ENCODE peak calls at places on chromosomes 2 and 18, in six cellular contexts. O is NCI-H1436; D is posterior cingulate gyrus; P is psoas muscle; C is stimulated activated CD4-positive, alpha-beta T cell treated with anti-CD3 and anti-CD28 coated beads, Interleukin-4, amount 100 ng/mL, for 48 hours; R is SHP77. G is an unnamed sample.
A peak's percentile ranks its signal among the peaks of the same experiment; 100 is the strongest.

GRCh38 chr18:36066001-36066400 is 1.4 kb downstream of the RPRD1A start:
- DNase-seq in D (no peak), R (no peak), P (no peak), C (no peak), O (no peak), G (no peak)

GRCh38 chr18:28974504-28974903 is 797.6 kb upstream of the CDH2 start:
- DNase-seq in R (no peak), O (no peak), D (no peak), P (no peak), C (no peak), G (no peak)

GRCh38 chr18:42306208-42306980 is 351.4 kb downstream of the PIK3C3 start:
- DNase-seq in R (no peak), P (no peak), O (no peak), D (no peak), C (no peak), G (no peak)

GRCh38 chr2:233469261-233470006 is 97.1 kb downstream of the USP40 start:
- DNase-seq in O (no peak), P (peak; percentile 61), D (peak; percentile 71), R (no peak), C (no peak), G (peak; percentile 67)

GRCh38 chr2:71157124-71157802 is 26.8 kb downstream of the MPHOSPH10 start:
- DNase-seq in D (peak; percentile 75), R (peak; percentile 10), C (peak; percentile 63), P (peak; percentile 31), O (peak; percentile 14), G (peak; percentile 48)

GRCh38 chr2:204695506-204695905 is 150.2 kb downstream of the PARD3B start:
- DNase-seq in D (no peak), P (no peak), R (no peak), C (no peak), O (no peak), G (no peak)

GRCh38 chr2:67399831-67400489 is 2.8 kb downstream of the ETAA1 start:
- DNase-seq in P (no peak), R (no peak), C (no peak), D (no peak), O (no peak), G (no peak)

GRCh38 chr2:101725515-101726192 is 28.1 kb downstream of the MAP4K4 start:
- DNase-seq in R (no peak), O (no peak), P (no peak), C (no peak), D (no peak), G (no peak)

GRCh38 chr2:144382848-144383247 is 137.1 kb downstream of the ZEB2 start:
- DNase-seq in R (no peak), O (no peak), C (no peak), P (no peak), D (no peak), G (no peak)

GRCh38 chr2:215885621-215886020 is 127.7 kb downstream of the MREG start:
- DNase-seq in D (no peak), P (no peak), C (no peak), R (no peak), O (no peak), G (no peak)

GRCh38 chr2:44777542-44777941 is 164.0 kb upstream of the SIX3 start:
- DNase-seq in R (peak; percentile 9), C (no peak), P (no peak), D (no peak), O (peak; percentile 88), G (no peak)

GRCh38 chr2:17355608-17356329 is 162.5 kb downstream of the RAD51AP2 start:
- DNase-seq in P (no peak), C (no peak), D (no peak), R (no peak), O (no peak), G (no peak)

GRCh38 chr2:15675456-15676195 is 84.0 kb downstream of the DDX1 start:
- DNase-seq in D (no peak), O (no peak), R (no peak), P (no peak), C (no peak), G (no peak)

GRCh38 chr18:26536664-26537063 is 11.7 kb downstream of the KCTD1 start:
- DNase-seq in P (no peak), C (no peak), D (no peak), R (no peak), O (no peak), G (no peak)

GRCh38 chr2:171553858-171554257 is 31.6 kb downstream of the CYBRD1 start:
- DNase-seq in O (peak; percentile 97), P (no peak), R (peak; percentile 82), D (peak; percentile 37), C (no peak), G (no peak)

GRCh38 chr2:232432598-232433184 is 23.3 kb upstream of the ALPI start:
- DNase-seq in O (no peak), R (peak; percentile 19), D (no peak), P (no peak), C (no peak), G (no peak)

GRCh38 chr2:176104338-176105077 is 2.6 kb upstream of the HOXD11 start:
- DNase-seq in C (no peak), O (no peak), R (no peak), D (no peak), P (no peak), G (no peak)

GRCh38 chr18:74498712-74499629 is 2.8 kb downstream of the CNDP2 start:
- DNase-seq in D (peak; percentile 63), P (peak; percentile 35), R (no peak), C (peak; percentile 58), O (no peak), G (no peak)

GRCh38 chr18:67428805-67429204 is 87.7 kb downstream of the DSEL start:
- DNase-seq in D (no peak), C (no peak), P (no peak), O (no peak), R (no peak), G (no peak)

GRCh38 chr2:127626917-127627739 is 18.8 kb upstream of the GPR17 start:
- DNase-seq in R (no peak), O (no peak), C (no peak), D (no peak), P (peak; percentile 9), G (no peak)

GRCh38 chr2:239142806-239143205 is 258.0 kb downstream of the HDAC4 start:
- DNase-seq in R (no peak), C (no peak), O (no peak), D (no peak), P (no peak), G (no peak)

GRCh38 chr2:9948721-9949120 is 2.8 kb upstream of the GRHL1 start:
- DNase-seq in C (no peak), D (no peak), P (no peak), O (no peak), R (no peak), G (no peak)

GRCh38 chr2:239282448-239283287 is 118.2 kb downstream of the HDAC4 start:
- DNase-seq in C (no peak), O (no peak), P (no peak), R (no peak), D (no peak), G (no peak)

GRCh38 chr2:28232267-28232666 is 160.4 kb upstream of the FOSL2 start:
- DNase-seq in D (no peak), C (no peak), R (no peak), P (no peak), O (no peak), G (no peak)

GRCh38 chr2:222218786-222219185 is 80.0 kb downstream of the PAX3 start:
- DNase-seq in C (no peak), R (no peak), P (no peak), D (no peak), O (no peak), G (no peak)

GRCh38 chr2:12005886-12006681 is 259.7 kb downstream of the LPIN1 start:
- DNase-seq in D (peak; percentile 13), R (peak; percentile 5), P (no peak), O (peak; percentile 1), C (peak; percentile 33), G (no peak)

GRCh38 chr2:238728322-238729260 is 119.3 kb upstream of the TWIST2 start:
- DNase-seq in R (no peak), O (no peak), D (no peak), C (no peak), P (peak; percentile 44), G (no peak)

GRCh38 chr2:21643180-21643579 is 519.4 kb downstream of the TDRD15 start:
- DNase-seq in D (no peak), C (no peak), P (no peak), R (no peak), O (no peak), G (no peak)

GRCh38 chr2:135685361-135685760 is 56.3 kb upstream of the UBXN4 start:
- DNase-seq in C (no peak), O (no peak), P (no peak), D (no peak), R (no peak), G (no peak)

GRCh38 chr2:233464056-233464455 is 102.5 kb downstream of the USP40 start:
- DNase-seq in R (no peak), O (no peak), D (no peak), P (peak; percentile 10), C (no peak), G (no peak)

GRCh38 chr2:20071397-20072383 is 20.3 kb upstream of the LAPTM4A start:
- DNase-seq in O (no peak), D (no peak), C (no peak), P (no peak), R (no peak), G (no peak)

GRCh38 chr18:13540783-13541182 is 185.6 kb downstream of the FAM210A start:
- DNase-seq in P (no peak), D (no peak), O (no peak), C (no peak), R (no peak), G (no peak)

GRCh38 chr2:24123212-24124002 is at the start of the genes FAM228B and PFN4:
- DNase-seq in D (peak; percentile 88), O (peak; percentile 81), C (peak; percentile 50), R (peak; percentile 78), P (peak; percentile 92), G (peak; percentile 79)

GRCh38 chr2:203685789-203686433 is 20.5 kb upstream of the CD28 start:
- DNase-seq in R (no peak), C (no peak), P (no peak), O (no peak), D (no peak), G (no peak)

GRCh38 chr2:263774-264492 is at the start of gene SH3YL1:
- DNase-seq in O (no peak), P (peak; percentile 27), R (no peak), D (peak; percentile 13), C (peak; percentile 18), G (no peak)

GRCh38 chr18:55997156-55997561 is 409.2 kb upstream of the TCF4 start:
- DNase-seq in O (no peak), R (no peak), D (no peak), P (no peak), C (no peak), G (no peak)

GRCh38 chr2:30502310-30502709 is 55.3 kb downstream of the LCLAT1 start:
- DNase-seq in P (no peak), O (no peak), R (no peak), C (no peak), D (no peak), G (no peak)

GRCh38 chr2:162559194-162559593 is 215.3 kb downstream of the GCA start:
- DNase-seq in O (no peak), P (no peak), C (no peak), R (no peak), D (no peak), G (no peak)

GRCh38 chr18:79567481-79568147 is 112.0 kb upstream of the CTDP1 start:
- DNase-seq in R (no peak), C (no peak), O (peak; percentile 11), P (peak; percentile 69), D (peak; percentile 5), G (no peak)

G was measured in amygdala.